ENCODE peak calls at places on chromosomes 13 and 19, in seven cellular contexts. R is esophagus squamous epithelium, O is tibial nerve, G is aorta, T is left ventricle myocardium inferior, K is prostate gland, X is stomach. W is an unnamed sample.
A peak's percentile ranks its signal among the peaks of the same experiment; 100 is the strongest.

GRCh38 chr19:3346677-3347353 is 19.6 kb upstream of the NFIC start:
- DNase-seq in K (peak; percentile 75), R (no peak), G (peak; percentile 95), O (peak; percentile 44), T (peak; percentile 79), X (peak; percentile 83), W (peak; percentile 89)

GRCh38 chr19:41913476-41914190 is 14.6 kb downstream of the ERFL start:
- DNase-seq in O (no peak), X (no peak), T (no peak), R (no peak), K (no peak), G (no peak), W (no peak)

GRCh38 chr13:50646070-50646469 is 197.4 kb downstream of the DLEU7 start:
- DNase-seq in X (no peak), K (no peak), G (no peak), R (no peak), T (no peak), O (no peak), W (no peak)

GRCh38 chr19:34667349-34668076 is 9.4 kb downstream of the SCGB2B2 start:
- DNase-seq in R (no peak), T (no peak), K (no peak), X (no peak), G (peak; percentile 51), O (no peak), W (no peak)

GRCh38 chr13:113542751-113543424 is 41.7 kb upstream of the TFDP1 start:
- DNase-seq in G (peak; percentile 44), O (no peak), R (no peak), X (no peak), K (no peak), T (no peak), W (peak; percentile 29)

GRCh38 chr19:10871711-10872550 is 578 bp downstream of the CARM1 start:
- DNase-seq in G (peak; percentile 86), T (peak; percentile 52), R (no peak), K (no peak), O (no peak), X (peak; percentile 41), W (peak; percentile 58)

GRCh38 chr13:112849500-112849899 is 119.5 kb upstream of the MCF2L start:
- DNase-seq in R (no peak), O (no peak), T (no peak), K (no peak), G (no peak), X (no peak), W (no peak)

GRCh38 chr19:3444695-3445234 is 35.6 kb downstream of the SMIM24 start:
- DNase-seq in T (no peak), X (no peak), R (no peak), O (no peak), K (no peak), G (no peak), W (no peak)

GRCh38 chr19:40783711-40784110 is 5.7 kb downstream of the RAB4B start:
- DNase-seq in G (no peak), K (no peak), O (no peak), X (no peak), T (no peak), R (no peak), W (no peak)

GRCh38 chr13:111956261-111957151 is 110.4 kb upstream of the SOX1 start:
- DNase-seq in T (no peak), G (no peak), X (peak; percentile 21), R (no peak), O (no peak), K (no peak), W (no peak)

GRCh38 chr13:35140321-35140720 is 198.3 kb downstream of the NBEA start:
- DNase-seq in O (no peak), K (no peak), R (no peak), X (no peak), G (no peak), T (no peak), W (no peak)

GRCh38 chr13:76856141-76856571 is 30.0 kb downstream of the KCTD12 start:
- DNase-seq in G (no peak), T (no peak), R (no peak), X (no peak), K (no peak), O (no peak), W (no peak)

GRCh38 chr13:75494491-75494890 is 12.5 kb upstream of the TBC1D4 start:
- DNase-seq in K (no peak), G (no peak), R (no peak), O (no peak), X (no peak), T (no peak), W (no peak)

GRCh38 chr13:40749327-40749726 is 21.7 kb downstream of the MRPS31 start:
- DNase-seq in X (no peak), T (no peak), K (no peak), G (no peak), R (no peak), O (no peak), W (no peak)

GRCh38 chr13:113143466-113144254 is 14.8 kb upstream of the PROZ start:
- DNase-seq in R (no peak), K (no peak), T (no peak), X (no peak), O (no peak), G (no peak), W (no peak)

DNA sequence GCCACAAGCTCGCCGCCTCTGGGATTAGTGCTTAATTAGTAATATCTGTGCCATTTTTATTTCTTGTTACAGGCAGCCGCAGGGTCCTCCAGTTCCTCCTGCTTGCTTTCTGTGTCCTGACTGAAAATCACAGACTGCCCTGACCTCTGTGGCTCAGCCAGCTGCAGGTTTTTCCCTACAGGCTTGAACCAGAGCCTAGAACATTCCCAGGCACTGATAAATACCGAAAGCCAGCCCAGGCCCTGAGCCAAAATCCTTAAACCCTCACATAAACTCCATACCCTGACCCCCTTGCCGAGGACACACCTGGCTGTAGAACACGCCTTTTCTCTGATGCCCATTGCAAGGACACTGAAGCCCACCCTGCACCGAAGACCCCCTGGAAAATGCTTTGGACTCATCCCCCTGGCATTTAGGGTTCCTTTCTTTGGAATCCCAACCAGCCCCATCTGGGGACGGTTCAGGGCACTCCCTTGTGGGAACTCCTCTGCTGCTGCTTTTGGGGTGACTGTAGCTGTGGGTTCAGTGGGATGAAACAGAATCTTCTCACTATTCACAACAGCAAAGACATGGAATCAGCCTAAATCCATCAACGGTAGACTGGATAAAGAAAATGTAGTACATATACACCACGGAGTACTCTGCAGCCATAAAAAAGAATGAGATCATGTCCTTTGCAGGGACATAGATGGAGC is 15.5 kb downstream of the DPP9 start:
- DNase-seq in X (peak; percentile 85), G (no peak), R (no peak), O (no peak), K (no peak), T (peak; percentile 77), W (peak; percentile 66)
- H3K4me1 ChIP-seq in X (peaks cover 60% of the 10 kb centered on the region), G (no peaks in the 10 kb centered on the region), R (peaks cover 43% of the 10 kb centered on the region), O (no peaks in the 10 kb centered on the region), K (no peaks in the 10 kb centered on the region), T (peaks cover 66% of the 10 kb centered on the region), W (peaks cover 89% of the 10 kb centered on the region)

GRCh38 chr19:44808463-44809371 is at the start of gene BCAM:
- DNase-seq in O (peak; percentile 57), X (peak; percentile 82), K (peak; percentile 71), R (no peak), T (peak; percentile 86), G (peak; percentile 91), W (peak; percentile 84)

GRCh38 chr19:44810555-44811447 is 1.9 kb downstream of the BCAM start:
- DNase-seq in K (no peak), R (no peak), O (no peak), T (no peak), G (no peak), X (no peak), W (no peak)

GRCh38 chr19:44807652-44808462 is 1.0 kb upstream of the BCAM start:
- DNase-seq in G (no peak), X (peak; percentile 59), K (peak; percentile 34), T (no peak), R (no peak), O (peak; percentile 27), W (no peak)

GRCh38 chr19:44812142-44812718 is 3.3 kb downstream of the BCAM start:
- DNase-seq in G (no peak), O (no peak), K (no peak), R (no peak), T (no peak), X (no peak), W (no peak)

GRCh38 chr19:44809856-44810554 is 1.1 kb downstream of the BCAM start:
- DNase-seq in X (no peak), G (peak; percentile 89), T (no peak), O (no peak), K (no peak), R (no peak), W (no peak)
- H3K4me1 ChIP-seq in X (peaks cover 41% of the 10 kb centered on the region), G (no peaks in the 10 kb centered on the region), T (peaks cover 45% of the 10 kb centered on the region), O (peaks cover 26% of the 10 kb centered on the region), K (peaks cover 22% of the 10 kb centered on the region), R (peaks cover 49% of the 10 kb centered on the region), W (peaks cover 18% of the 10 kb centered on the region)

DNA sequence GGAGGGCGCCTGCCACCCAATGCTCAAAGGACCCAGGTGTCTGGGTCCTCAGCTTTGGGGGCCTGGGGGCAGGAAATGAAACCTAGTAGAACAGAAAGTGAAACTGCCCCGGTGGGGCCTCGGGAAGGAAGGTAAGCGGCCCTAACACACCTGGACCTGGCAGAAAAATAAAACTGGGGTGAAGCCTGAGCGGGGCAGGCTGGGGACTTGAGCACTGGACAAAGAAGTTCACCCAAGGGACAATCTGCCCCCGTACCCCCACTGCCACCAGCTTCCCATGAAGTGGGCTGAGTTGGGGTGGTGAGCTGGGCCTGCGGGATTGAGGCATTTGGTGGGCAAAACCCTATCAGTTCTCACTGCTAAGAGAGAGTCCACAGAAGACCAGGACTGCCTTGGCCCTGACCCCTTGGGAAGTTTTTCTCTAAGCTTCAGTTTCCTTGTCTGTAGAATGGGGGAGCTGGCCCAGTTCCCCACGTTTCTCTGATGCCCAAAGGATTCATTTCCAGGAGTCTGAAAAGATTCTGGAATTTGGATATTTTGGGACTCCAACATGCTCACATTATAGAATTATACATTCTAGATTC is 2.3 kb downstream of the PRKD2 start:
- DNase-seq in R (no peak), G (no peak), T (no peak), O (no peak), K (no peak), X (no peak), W (no peak)
- H3K4me1 ChIP-seq in R (peaks cover 64% of the 10 kb centered on the region), G (peaks cover 3% of the 10 kb centered on the region), T (peaks cover 64% of the 10 kb centered on the region), O (peaks cover 19% of the 10 kb centered on the region), K (no peaks in the 10 kb centered on the region), X (peaks cover 43% of the 10 kb centered on the region), W (peaks cover 18% of the 10 kb centered on the region)

DNA sequence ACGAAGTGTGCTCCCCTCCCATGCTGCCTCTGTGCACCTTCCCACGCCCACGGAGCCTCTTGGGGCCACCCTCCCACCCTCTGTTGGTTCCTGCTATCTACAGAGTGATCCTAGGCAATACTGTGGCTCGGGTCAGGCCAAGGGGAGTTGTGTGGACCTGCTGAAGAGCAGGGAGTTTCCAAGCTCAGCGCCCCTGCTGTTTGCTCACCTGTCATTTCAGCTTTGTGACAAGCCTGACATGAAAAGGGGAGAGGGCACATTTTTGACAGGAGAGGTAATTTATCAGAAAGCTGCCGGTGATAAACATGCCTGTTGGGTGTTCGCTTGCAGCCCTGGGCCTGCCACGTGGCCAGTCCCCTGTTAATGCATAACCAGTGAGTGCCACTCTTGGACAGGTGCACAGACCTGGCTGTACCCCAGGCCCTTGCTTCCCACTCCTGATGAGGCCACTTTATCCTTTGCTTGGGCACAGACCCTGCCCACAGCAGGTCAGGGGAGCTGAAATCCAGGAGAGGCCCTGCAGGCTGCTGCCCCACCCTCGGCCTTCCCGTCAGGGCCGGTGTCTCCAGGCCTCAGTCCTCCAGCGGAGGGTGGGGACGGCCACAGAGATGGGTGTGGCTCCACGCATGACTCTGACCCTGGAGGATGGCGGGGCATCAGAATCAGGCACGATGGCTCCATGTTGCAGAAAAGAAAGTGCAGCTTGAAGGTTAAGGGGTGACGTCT is 201.5 kb upstream of the GPR12 start:
- DNase-seq in G (no peak), K (no peak), O (no peak), T (no peak), X (peak; percentile 80), R (no peak), W (no peak)
- H3K4me1 ChIP-seq in G (no peaks in the 10 kb centered on the region), K (no peaks in the 10 kb centered on the region), O (no peaks in the 10 kb centered on the region), T (peaks cover 31% of the 10 kb centered on the region), X (peaks cover 57% of the 10 kb centered on the region), R (peaks cover 16% of the 10 kb centered on the region), W (no peaks in the 10 kb centered on the region)

W was measured in psoas muscle.